ENCODE peak calls at places on chromosome 15, in four cellular contexts. N is WERI-Rb-1, Q is T-helper 1 cell, M is fibroblast of lung. B is an unnamed sample.

GRCh38 chr15:65979316-65979715 is 110.0 kb downstream of the RAB11A start:
- DNase-seq in N (no peak), Q (no peak), M (peak), B (no peak)

GRCh38 chr15:101185336-101185735 is 66.5 kb downstream of the CHSY1 start:
- DNase-seq in N (no peak), Q (no peak), M (no peak), B (no peak)

GRCh38 chr15:67720556-67721175 is 104.6 kb upstream of the SKOR1 start:
- DNase-seq in N (no peak), Q (no peak), M (no peak), B (no peak)

GRCh38 chr15:78006567-78007205 is 70.8 kb downstream of the TBC1D2B start:
- DNase-seq in N (no peak), Q (no peak), M (no peak), B (no peak)

GRCh38 chr15:94029495-94029894 is 201.9 kb upstream of the MCTP2 start:
- DNase-seq in N (no peak), Q (no peak), M (peak), B (no peak)

GRCh38 chr15:63870403-63871209 is 36.9 kb upstream of the HERC1 start:
- DNase-seq in N (no peak), Q (no peak), M (peak), B (no peak)

GRCh38 chr15:62165029-62165792 is at the start of gene C2CD4B:
- DNase-seq in N (peak), Q (no peak), M (no peak), B (no peak)

GRCh38 chr15:74954515-74954914 is 2.1 kb downstream of the RPP25 start:
- DNase-seq in N (peak), Q (no peak), M (peak), B (no peak)

GRCh38 chr15:75809986-75810750 is 33.1 kb upstream of the UBE2Q2 start:
- DNase-seq in N (peak), Q (no peak), M (peak), B (peak)

B was measured in memory B cell.